ENCODE peak calls at places on chromosomes 5 and 9, in five cellular contexts. Q is GM12878, A is transverse colon, W is lower leg skin, R is Peyer's patch. T is an unnamed sample.

GRCh38 chr5:111530298-111530740 is 18.0 kb upstream of the STARD4 start:
- DNase-seq in Q (peak), R (peak), W (peak), A (peak), T (peak)

GRCh38 chr5:32545102-32545847 is 40.1 kb upstream of the SUB1 start:
- DNase-seq in R (no peak), W (peak), A (no peak), Q (peak), T (no peak)

GRCh38 chr9:93891050-93891449 is 64.1 kb downstream of the BARX1 start:
- DNase-seq in A (no peak), Q (no peak), R (no peak), W (no peak), T (no peak)

GRCh38 chr5:42852826-42853225 is 41.1 kb upstream of the SELENOP start:
- DNase-seq in Q (no peak), A (no peak), R (no peak), W (no peak), T (no peak)

GRCh38 chr9:2641033-2641432 is 19.4 kb downstream of the VLDLR start:
- DNase-seq in Q (no peak), R (no peak), W (no peak), A (no peak), T (peak)

GRCh38 chr9:121331549-121331948 is 38.5 kb downstream of the STOM start:
- DNase-seq in A (no peak), R (no peak), Q (no peak), W (no peak), T (no peak)

GRCh38 chr5:149960272-149961185 is at the start of gene SLC26A2:
- DNase-seq in Q (peak), W (peak), R (peak), A (peak), T (peak)

GRCh38 chr5:149162401-149163084 is 21.2 kb downstream of the ABLIM3 start:
- DNase-seq in A (no peak), R (no peak), Q (peak), W (no peak), T (no peak)

GRCh38 chr9:131503626-131504465 is 1.1 kb downstream of the POMT1 start:
- DNase-seq in Q (no peak), R (no peak), A (peak), W (no peak), T (no peak)

GRCh38 chr9:118785456-118785855 is 583.8 kb downstream of the BRINP1 start:
- DNase-seq in W (no peak), R (no peak), Q (no peak), A (no peak), T (no peak)

GRCh38 chr5:160092960-160093701 is 26.1 kb downstream of the PWWP2A start:
- DNase-seq in W (no peak), Q (peak), A (no peak), R (no peak), T (no peak)

GRCh38 chr5:107508083-107508482 is 162.7 kb downstream of the EFNA5 start:
- DNase-seq in R (no peak), W (no peak), A (no peak), Q (no peak), T (no peak)

GRCh38 chr5:115785395-115786009 is 31.0 kb downstream of the CDO1 start:
- DNase-seq in Q (no peak), A (no peak), R (no peak), W (no peak), T (no peak)

GRCh38 chr5:150593593-150593992 is 46.9 kb upstream of the SYNPO start:
- DNase-seq in R (no peak), Q (no peak), W (no peak), A (peak), T (no peak)

GRCh38 chr9:107137495-107138202 is 145.4 kb upstream of the RAD23B start:
- DNase-seq in R (no peak), W (no peak), Q (no peak), A (no peak), T (peak)

GRCh38 chr5:65128226-65128625 is 353.5 kb downstream of the ADAMTS6 start:
- DNase-seq in W (no peak), R (no peak), A (no peak), Q (no peak), T (no peak)

GRCh38 chr5:145222622-145223021 is 612.5 kb downstream of the PRELID2 start:
- DNase-seq in A (no peak), R (no peak), W (no peak), Q (no peak), T (no peak)

GRCh38 chr5:172596638-172597231 is 44.3 kb upstream of the NEURL1B start:
- DNase-seq in A (no peak), R (no peak), Q (no peak), W (no peak), T (no peak)

GRCh38 chr5:130136300-130136699 is 232.0 kb downstream of the CHSY3 start:
- DNase-seq in A (no peak), R (no peak), W (no peak), Q (no peak), T (no peak)

GRCh38 chr5:172688735-172689572 is 47.9 kb downstream of the NEURL1B start:
- DNase-seq in W (no peak), R (no peak), Q (no peak), A (peak), T (no peak)

GRCh38 chr5:5373351-5374033 is 49.0 kb upstream of the ICE1 start:
- DNase-seq in R (no peak), A (no peak), W (no peak), Q (no peak), T (no peak)

GRCh38 chr5:10913846-10914245 is 152.8 kb upstream of the DAP start:
- DNase-seq in R (no peak), Q (no peak), A (no peak), W (no peak), T (peak)

GRCh38 chr5:2685651-2686050 is 65.8 kb downstream of the IRX2 start:
- DNase-seq in R (no peak), W (no peak), A (no peak), Q (no peak), T (no peak)

GRCh38 chr5:56386046-56386445 is 152.9 kb upstream of the ANKRD55 start:
- DNase-seq in W (no peak), A (no peak), Q (no peak), R (no peak), T (no peak)

GRCh38 chr9:128093016-128093415 is 25.0 kb downstream of the SLC25A25 start:
- DNase-seq in Q (no peak), W (no peak), R (no peak), A (no peak), T (no peak)

GRCh38 chr9:128092199-128092977 is 24.4 kb downstream of the SLC25A25 start:
- DNase-seq in W (no peak), Q (no peak), R (no peak), A (no peak), T (no peak)

GRCh38 chr9:128096614-128097013 is 28.6 kb downstream of the SLC25A25 start:
- DNase-seq in W (no peak), A (no peak), Q (no peak), R (no peak), T (no peak)

GRCh38 chr9:128094950-128095544 is 27.0 kb downstream of the SLC25A25 start:
- DNase-seq in R (no peak), A (no peak), Q (no peak), W (peak), T (no peak)

DNA sequence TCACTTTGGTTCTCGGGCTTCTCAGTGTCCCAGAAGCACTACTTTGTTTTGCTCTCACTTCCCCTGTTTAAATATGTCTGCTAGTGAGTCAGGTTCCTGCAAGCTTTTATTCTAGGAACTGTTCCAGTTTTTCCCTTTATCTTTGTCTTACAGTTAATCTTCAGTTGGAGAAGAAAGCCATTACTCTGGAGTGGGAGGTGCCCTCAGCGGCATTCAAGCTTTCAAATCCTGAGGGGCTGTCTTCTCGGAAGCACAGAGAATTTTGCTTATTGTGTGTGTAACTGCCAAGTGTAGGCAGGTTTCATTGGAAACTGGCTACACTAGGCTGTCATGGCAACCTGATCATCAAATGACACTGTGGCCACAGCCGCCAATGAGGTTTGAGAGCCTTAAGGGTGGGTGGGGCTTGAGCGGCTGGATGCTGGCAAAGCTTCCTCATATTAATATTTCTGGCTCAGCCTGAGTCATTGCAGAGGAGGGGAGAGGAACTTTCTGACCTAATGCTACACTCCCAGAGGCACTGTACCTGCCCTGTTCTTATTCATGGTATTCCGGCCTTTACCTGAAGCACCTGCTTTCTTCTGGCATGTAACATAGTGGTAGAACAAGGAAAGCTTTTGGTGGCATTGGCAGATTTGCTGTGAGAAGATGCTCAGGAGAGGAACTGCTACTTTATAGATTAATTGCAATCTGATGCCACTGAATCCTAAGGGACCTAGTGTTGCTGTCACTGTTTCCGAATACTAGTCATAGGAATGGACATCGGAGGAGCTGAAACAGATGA is 26.3 kb downstream of the SLC25A25 start:
- DNase-seq in R (peak), W (peak), A (peak), Q (no peak), T (peak)
- H3K4me3 ChIP-seq in R (no peak), W (no peak), A (no peak), Q (no peak), T (no peak)

GRCh38 chr9:682633-683508 is 158.6 kb upstream of the DMRT1 start:
- DNase-seq in A (peak), W (no peak), R (no peak), Q (no peak), T (peak)
- TF ChIP-seq POLR2A in A (no peak), W (no peak), R (no peak), Q (no peak), T (no peak)

DNA sequence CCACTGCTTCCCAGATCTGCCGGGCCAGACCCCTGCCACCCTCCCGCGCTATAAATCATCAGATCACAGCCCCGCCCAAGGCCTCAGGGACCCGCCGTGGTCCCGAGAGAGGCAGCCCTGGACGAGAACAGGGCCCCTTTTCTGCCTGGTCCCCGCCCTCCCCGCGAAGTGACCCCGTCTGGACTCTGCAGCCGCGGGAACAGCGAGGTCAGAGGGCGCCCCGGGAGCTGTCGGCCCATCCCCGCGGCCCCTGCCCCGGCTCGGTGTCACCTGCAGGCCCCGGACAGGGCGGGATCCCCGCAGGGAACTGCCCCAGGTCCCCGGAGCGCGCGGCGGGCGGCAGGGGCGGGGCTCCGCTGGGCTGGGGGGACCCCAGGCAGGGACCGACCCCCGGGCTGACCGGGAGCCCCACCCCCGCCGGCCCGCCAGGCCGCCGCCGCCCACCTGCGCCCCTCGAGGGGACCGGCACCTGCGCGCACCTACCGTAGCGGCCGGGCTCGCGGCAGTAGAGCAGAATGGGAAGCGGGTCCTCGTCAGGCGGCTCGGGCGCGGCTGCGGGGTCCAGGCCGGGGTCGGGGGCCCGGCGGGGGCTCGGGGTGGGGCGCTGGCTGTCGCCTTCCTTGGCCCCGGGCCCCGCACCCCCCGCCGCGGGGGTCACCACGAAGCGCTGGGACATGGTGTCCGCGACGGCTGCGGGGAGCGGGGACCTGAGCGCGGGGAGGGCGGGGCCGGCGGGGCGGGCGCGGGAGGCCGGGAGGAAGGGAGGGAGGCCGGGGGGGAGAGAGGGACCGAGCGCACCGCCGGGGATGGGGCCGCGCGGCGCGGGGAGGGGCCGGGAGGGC is 43.5 kb upstream of the SLC12A7 start:
- DNase-seq in A (no peak), Q (no peak), W (no peak), R (no peak), T (no peak)
- H3K4me3 ChIP-seq in A (peak), Q (no peak), W (no peak), R (no peak), T (no peak)

DNA sequence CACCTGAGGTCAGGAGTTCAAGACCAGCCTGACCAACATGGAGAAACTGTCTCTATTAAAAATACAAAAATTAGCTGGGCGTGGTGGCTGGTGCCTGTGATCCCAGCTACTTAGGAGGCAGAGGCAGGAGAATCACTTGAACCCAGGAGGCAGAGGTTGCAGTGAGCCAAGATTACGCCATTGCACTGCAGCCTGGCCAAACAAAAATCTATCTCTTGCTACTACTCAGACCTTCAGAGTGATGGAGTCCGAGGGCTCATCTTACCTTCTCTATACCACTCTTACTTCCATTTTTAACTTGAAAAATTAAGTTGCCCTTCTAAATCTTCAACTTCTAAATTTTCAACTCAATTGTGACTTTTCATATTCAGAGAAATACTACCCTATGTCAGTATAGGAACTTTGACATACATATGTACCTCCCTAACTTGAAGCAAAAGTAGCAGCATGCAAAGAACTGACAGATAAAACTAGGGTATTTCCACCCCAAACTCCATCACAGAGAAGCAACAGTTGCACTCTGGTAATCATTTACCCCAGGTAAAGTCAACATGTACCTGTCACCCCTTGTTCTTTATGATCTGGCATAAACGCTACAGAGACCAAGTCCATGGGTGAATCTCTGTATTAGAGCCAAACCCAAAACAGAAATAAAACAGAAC is 11.4 kb downstream of the ZFAND5 start:
- DNase-seq in A (no peak), Q (no peak), W (no peak), R (no peak), T (no peak)
- TF ChIP-seq POLR2A in A (no peak), Q (peak), W (no peak), R (no peak), T (peak)

GRCh38 chr5:75048457-75048953 is 3.9 kb downstream of the GCNT4 start:
- DNase-seq in R (no peak), Q (peak), W (no peak), A (no peak), T (no peak)
- H3K4me3 ChIP-seq in R (no peak), Q (peak), W (no peak), A (no peak), T (no peak)

GRCh38 chr9:129962889-129963703 is 79.9 kb downstream of the FNBP1 start:
- DNase-seq in Q (peak), A (peak), W (no peak), R (peak), T (peak)
- TF ChIP-seq POLR2A in Q (peak), A (peak), W (no peak), R (no peak), T (peak)

GRCh38 chr9:33458444-33458843 is 11.1 kb upstream of the AQP3 start:
- DNase-seq in R (peak), A (no peak), W (no peak), Q (peak), T (no peak)
- H3K4me3 ChIP-seq in R (no peak), A (no peak), W (no peak), Q (peak), T (no peak)

GRCh38 chr9:127568971-127569818 is 42.9 kb upstream of the STXBP1 start:
- DNase-seq in Q (no peak), A (peak), W (peak), R (peak), T (peak)

GRCh38 chr9:127570533-127571111 is 41.5 kb upstream of the STXBP1 start:
- DNase-seq in W (no peak), R (no peak), Q (no peak), A (no peak), T (no peak)

GRCh38 chr9:127568618-127568970 is 43.5 kb upstream of the STXBP1 start:
- DNase-seq in Q (no peak), W (no peak), R (no peak), A (no peak), T (no peak)

GRCh38 chr9:127567898-127568617 is 44.0 kb upstream of the STXBP1 start:
- DNase-seq in W (no peak), R (no peak), Q (no peak), A (peak), T (no peak)

DNA sequence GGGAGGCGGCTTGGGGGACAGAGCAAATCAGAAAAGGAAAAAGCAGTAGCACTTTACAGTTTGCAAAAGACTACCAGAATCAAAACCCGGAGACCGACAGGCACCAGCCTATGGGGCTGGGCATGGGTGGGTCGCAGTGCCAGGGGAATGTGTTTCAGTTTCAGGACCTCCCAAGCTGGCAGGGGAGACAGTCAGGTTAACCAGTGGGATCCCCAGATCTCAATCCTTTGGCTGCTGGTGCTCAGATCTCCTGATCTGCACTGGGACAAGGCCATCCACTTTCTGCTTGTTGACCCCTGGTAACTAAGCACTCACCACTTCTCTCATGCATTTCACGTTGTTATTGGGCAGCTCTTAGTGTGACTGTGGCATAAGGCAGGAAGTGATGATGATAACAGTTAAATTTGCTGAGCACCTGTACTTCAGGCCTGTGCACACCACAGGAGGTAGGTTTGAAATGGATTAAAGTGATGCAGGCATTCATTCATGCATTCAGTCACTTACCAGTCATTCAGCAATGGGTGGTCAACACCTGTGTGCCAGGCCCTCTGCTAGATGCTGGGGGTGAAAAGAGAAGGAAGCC is 42.2 kb upstream of the STXBP1 start:
- DNase-seq in A (no peak), W (no peak), R (no peak), Q (no peak), T (peak)
- TF ChIP-seq POLR2A in A (no peak), W (no peak), R (no peak), Q (no peak), T (no peak)

GRCh38 chr9:99819123-99819483 is 2.6 kb upstream of the NR4A3 start:
- DNase-seq in A (no peak), R (no peak), Q (no peak), W (no peak), T (no peak)
- H3K4me3 ChIP-seq in A (peak), R (peak), Q (peak), W (peak), T (peak)